ENCODE peak calls at places on chromosomes 3 and 15, in four cellular contexts. I is Ammon's horn, B is erythroblast, K is gastrocnemius medialis. O is an unnamed sample.

GRCh38 chr3:73427018-73427750 is 197.6 kb downstream of the PDZRN3 start:
- DNase-seq in I (no peak), B (no peak), K (no peak), O (no peak)

GRCh38 chr3:127754411-127755304 is 67.7 kb downstream of the MGLL start:
- DNase-seq in B (no peak), I (peak; percentile 48), K (no peak), O (no peak)

GRCh38 chr3:9781978-9782575 is 10.2 kb downstream of the TADA3 start:
- DNase-seq in I (no peak), B (peak; percentile 77), K (no peak), O (no peak)

GRCh38 chr3:3170998-3171397 is 8.5 kb downstream of the CRBN start:
- DNase-seq in I (peak; percentile 29), K (no peak), B (peak; percentile 65), O (no peak)

GRCh38 chr3:72344256-72345046 is 503.8 kb downstream of the SHQ1 start:
- DNase-seq in B (peak; percentile 18), K (no peak), I (no peak), O (no peak)

GRCh38 chr15:57220220-57220619 is 156.1 kb upstream of the CGNL1 start:
- DNase-seq in K (no peak), B (no peak), I (no peak), O (no peak)

GRCh38 chr15:64856429-64857145 is 14.9 kb downstream of the PLEKHO2 start:
- DNase-seq in I (peak; percentile 97), K (no peak), B (no peak), O (no peak)

GRCh38 chr3:33980252-33980651 is 181.8 kb downstream of the PDCD6IP start:
- DNase-seq in K (no peak), I (peak; percentile 13), B (no peak), O (no peak)

GRCh38 chr3:181006541-181006940 is 17.0 kb upstream of the DNAJC19 start:
- DNase-seq in B (no peak), I (no peak), K (no peak), O (no peak)

GRCh38 chr3:190083631-190084030 is 37.1 kb downstream of the P3H2 start:
- DNase-seq in B (no peak), K (no peak), I (no peak), O (no peak)

GRCh38 chr15:35514759-35515158 is 31.2 kb downstream of the DPH6 start:
- DNase-seq in B (no peak), K (no peak), I (no peak), O (no peak)

GRCh38 chr3:128369881-128370642 is 96.6 kb downstream of the DNAJB8 start:
- DNase-seq in I (no peak), K (no peak), B (peak; percentile 15), O (no peak)

GRCh38 chr3:10707089-10707983 is 108.7 kb upstream of the SLC6A11 start:
- DNase-seq in I (no peak), B (no peak), K (no peak), O (no peak)

GRCh38 chr15:62124176-62124952 is 40.7 kb downstream of the C2CD4B start:
- DNase-seq in B (no peak), I (no peak), K (no peak), O (no peak)

GRCh38 chr3:149969110-149969944 is 1.4 kb downstream of the PFN2 start:
- DNase-seq in I (peak; percentile 82), B (peak; percentile 28), K (peak; percentile 75), O (no peak)

GRCh38 chr3:5053021-5053831 is 68.9 kb upstream of the ARL8B start:
- DNase-seq in I (peak; percentile 48), K (no peak), B (no peak), O (no peak)

GRCh38 chr15:65620833-65621232 is 905 bp upstream of the SLC24A1 start:
- DNase-seq in K (no peak), B (no peak), I (no peak), O (no peak)

GRCh38 chr3:159455741-159456181 is 532.9 kb upstream of the IL12A start:
- DNase-seq in I (no peak), B (no peak), K (no peak), O (no peak)

GRCh38 chr3:182238141-182238540 is 526.4 kb downstream of the SOX2 start:
- DNase-seq in B (no peak), K (no peak), I (peak; percentile 80), O (no peak)

GRCh38 chr3:149448331-149448831 is 26.1 kb upstream of the TM4SF4 start:
- DNase-seq in K (no peak), B (no peak), I (no peak), O (no peak)